ENCODE peak calls at places on chromosomes 11 and 22, in seven cellular contexts. Z is body of pancreas, E is cardiac muscle cell, Q is fibroblast of lung, P is DND-41, N is dorsolateral prefrontal cortex, M is OCI-LY7. A is an unnamed sample.

GRCh38 chr22:23786752-23787599 is at the start of gene SMARCB1:
- DNase-seq in N (peak), Q (peak), E (peak), P (peak), M (peak), Z (peak), A (peak)

GRCh38 chr11:112627588-112628045 is 333.6 kb upstream of the NCAM1 start:
- DNase-seq in Q (no peak), M (no peak), P (no peak), N (no peak), Z (no peak), E (no peak), A (peak)

GRCh38 chr11:29271616-29272015 is 745.2 kb downstream of the KCNA4 start:
- DNase-seq in P (no peak), Z (no peak), Q (peak), E (no peak), M (no peak), N (no peak), A (no peak)

GRCh38 chr22:34108168-34108567 is 187.9 kb upstream of the LARGE1 start:
- DNase-seq in M (no peak), Z (no peak), Q (no peak), N (no peak), E (no peak), P (no peak), A (no peak)

GRCh38 chr22:17890245-17890671 is 116.0 kb upstream of the BID start:
- DNase-seq in P (no peak), Q (no peak), E (peak), M (no peak), Z (no peak), N (no peak), A (no peak)

GRCh38 chr22:43292633-43293025 is 50.5 kb downstream of the SCUBE1 start:
- DNase-seq in P (no peak), E (no peak), Z (no peak), M (no peak), Q (no peak), N (no peak), A (no peak)

GRCh38 chr22:27004434-27004833 is 347.0 kb downstream of the MIAT start:
- DNase-seq in Z (no peak), M (peak), E (no peak), P (no peak), N (no peak), Q (no peak), A (no peak)

GRCh38 chr11:103529217-103529684 is 420.0 kb downstream of the DYNC2H1 start:
- DNase-seq in P (no peak), Z (no peak), N (no peak), Q (peak), E (no peak), M (no peak), A (no peak)

GRCh38 chr11:1351278-1351937 is 38.3 kb upstream of the BRSK2 start:
- DNase-seq in Q (no peak), P (no peak), M (no peak), N (no peak), Z (no peak), E (no peak), A (no peak)

GRCh38 chr11:107472966-107473365 is 15.3 kb upstream of the CWF19L2 start:
- DNase-seq in M (no peak), Q (no peak), Z (no peak), E (no peak), P (no peak), N (no peak), A (no peak)

GRCh38 chr11:134363161-134363560 is 31.4 kb downstream of the GLB1L2 start:
- DNase-seq in P (no peak), Z (no peak), N (peak), Q (no peak), M (no peak), E (no peak), A (no peak)

GRCh38 chr11:60265373-60266214 is 14.9 kb upstream of the MS4A4A start:
- DNase-seq in M (peak), Z (peak), Q (peak), N (no peak), E (peak), P (peak), A (peak)

GRCh38 chr11:35786188-35786587 is 123.6 kb downstream of the TRIM44 start:
- DNase-seq in N (no peak), E (no peak), Z (no peak), Q (no peak), M (no peak), P (no peak), A (no peak)

GRCh38 chr11:111941963-111942362 is 4.8 kb downstream of the DIXDC1 start:
- DNase-seq in Z (no peak), M (no peak), P (no peak), Q (no peak), N (peak), E (no peak), A (no peak)

GRCh38 chr11:92801685-92802084 is 167.8 kb upstream of the MTNR1B start:
- DNase-seq in N (no peak), Q (no peak), Z (no peak), M (no peak), E (no peak), P (no peak), A (no peak)

GRCh38 chr11:32426819-32427615 is 8.3 kb downstream of the WT1 start:
- DNase-seq in M (no peak), E (peak), Z (no peak), N (no peak), P (no peak), Q (no peak), A (no peak)

GRCh38 chr11:95661159-95661558 is 128.4 kb downstream of the FAM76B start:
- DNase-seq in M (no peak), N (no peak), Q (peak), Z (no peak), P (no peak), E (no peak), A (no peak)

GRCh38 chr22:46063861-46064235 is 86.5 kb upstream of the PPARA start:
- DNase-seq in N (peak), Z (no peak), P (no peak), Q (peak), M (no peak), E (no peak), A (no peak)

GRCh38 chr22:42770448-42770726 is 49.7 kb upstream of the A4GALT start:
- DNase-seq in P (no peak), M (no peak), E (no peak), Q (no peak), Z (no peak), N (no peak), A (no peak)

GRCh38 chr11:63769044-63769718 is 606 bp upstream of the ZFTA start:
- DNase-seq in M (peak), Q (peak), N (no peak), Z (no peak), E (peak), P (peak), A (peak)

GRCh38 chr22:37636186-37636948 is 3.1 kb upstream of the SH3BP1 start:
- DNase-seq in N (no peak), P (peak), Z (peak), Q (peak), M (no peak), E (no peak), A (peak)

GRCh38 chr22:28799125-28799833 is 1.1 kb downstream of the XBP1 start:
- DNase-seq in N (no peak), E (no peak), M (peak), P (peak), Q (peak), Z (peak), A (peak)

GRCh38 chr11:31847761-31848160 is 36.6 kb upstream of the PAX6 start:
- DNase-seq in E (no peak), P (no peak), M (no peak), Q (peak), N (no peak), Z (no peak), A (no peak)

GRCh38 chr22:28430656-28431055 is 249.0 kb downstream of the TTC28 start:
- DNase-seq in N (no peak), E (no peak), P (no peak), Q (peak), M (no peak), Z (no peak), A (no peak)

GRCh38 chr11:16117989-16118810 is 238.1 kb downstream of the SOX6 start:
- DNase-seq in Q (no peak), E (no peak), P (no peak), Z (no peak), N (no peak), M (no peak), A (no peak)

GRCh38 chr11:108929241-108929640 is 264.4 kb downstream of the DDX10 start:
- DNase-seq in Z (no peak), Q (peak), P (no peak), N (no peak), M (no peak), E (no peak), A (no peak)

GRCh38 chr22:35648066-35649025 is at the start of gene APOL6:
- DNase-seq in N (no peak), P (peak), M (peak), Z (peak), E (no peak), Q (peak), A (peak)

GRCh38 chr11:69704508-69705245 is 855 bp upstream of the FGF19 start:
- DNase-seq in Q (no peak), E (peak), M (no peak), P (no peak), Z (no peak), N (no peak), A (no peak)

GRCh38 chr11:114762437-114762836 is 84.1 kb downstream of the NXPE2 start:
- DNase-seq in N (peak), Z (peak), M (peak), P (peak), Q (peak), E (peak), A (no peak)

GRCh38 chr11:22742149-22742548 is 75.7 kb downstream of the GAS2 start:
- DNase-seq in P (no peak), M (no peak), E (no peak), N (no peak), Q (no peak), Z (no peak), A (no peak)

GRCh38 chr11:125025968-125026367 is 37.1 kb upstream of the SLC37A2 start:
- DNase-seq in P (peak), Q (no peak), N (no peak), M (no peak), E (no peak), Z (no peak), A (peak)

GRCh38 chr11:8096575-8096974 is 15.6 kb downstream of the TUB start:
- DNase-seq in Z (no peak), E (no peak), Q (no peak), P (no peak), N (no peak), M (no peak), A (no peak)

GRCh38 chr11:128405693-128406364 is 181.5 kb downstream of the ETS1 start:
- DNase-seq in Q (no peak), M (no peak), E (no peak), P (no peak), Z (no peak), N (no peak), A (peak)

GRCh38 chr11:60455531-60456042 is at the start of gene MS4A1:
- DNase-seq in M (peak), P (no peak), E (no peak), Q (no peak), Z (no peak), N (no peak), A (no peak)

GRCh38 chr22:34395370-34395769 is 475.1 kb upstream of the LARGE1 start:
- DNase-seq in Q (no peak), M (no peak), P (no peak), Z (no peak), E (no peak), N (no peak), A (no peak)

GRCh38 chr11:126636911-126637799 is 281.7 kb downstream of the ST3GAL4 start:
- DNase-seq in N (no peak), Q (peak), M (no peak), Z (no peak), P (no peak), E (no peak), A (no peak)

GRCh38 chr22:32731372-32731771 is 70.1 kb upstream of the TIMP3 start:
- DNase-seq in N (no peak), E (no peak), P (no peak), Q (no peak), Z (no peak), M (no peak), A (no peak)

GRCh38 chr11:58577441-58578135 is 1.3 kb upstream of the ZFP91 start:
- DNase-seq in Q (peak), P (peak), M (peak), N (peak), E (peak), Z (peak), A (peak)

DNA sequence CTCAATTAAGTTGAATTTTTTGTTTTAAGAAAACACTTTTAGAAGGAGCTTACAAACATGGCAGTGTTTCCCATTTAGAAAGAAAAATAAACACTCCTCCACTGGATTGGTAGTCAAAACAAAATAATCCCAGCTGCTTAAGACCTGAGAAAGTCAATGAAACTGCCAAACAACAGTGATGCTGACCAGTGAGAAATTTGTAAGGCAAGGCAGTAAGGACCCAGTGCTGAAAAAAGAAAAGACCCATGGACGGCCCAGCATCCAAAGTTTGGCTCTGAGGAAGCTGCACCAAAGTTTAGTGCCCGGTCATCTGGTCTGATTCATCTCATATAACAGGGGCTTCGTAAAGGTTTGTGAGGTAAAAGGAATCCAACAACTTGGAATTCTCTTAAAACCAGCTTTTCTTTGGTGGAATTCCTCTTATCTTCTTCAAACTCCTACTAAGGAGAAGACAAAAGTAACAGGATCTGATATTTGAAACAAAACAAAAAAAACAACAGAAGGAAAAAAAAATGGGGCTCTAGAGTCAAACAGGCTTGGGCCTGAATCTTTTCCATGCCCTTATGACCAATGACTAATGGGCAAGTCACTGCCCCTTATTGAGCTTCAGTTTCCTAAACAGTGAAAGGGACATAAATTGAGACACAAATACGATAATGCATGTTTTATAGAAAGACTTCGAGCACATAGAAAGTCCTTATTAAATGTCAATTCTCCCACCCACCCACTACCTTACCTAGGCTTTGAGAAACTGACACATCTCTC is 383.0 kb upstream of the NARS2 start:
- DNase-seq in E (no peak), N (no peak), M (no peak), P (no peak), Q (peak), Z (no peak), A (no peak)
- H3K27ac ChIP-seq in E (no peak), N (no peak), M (no peak), P (no peak), Q (peak), Z (no peak), A (no peak)

GRCh38 chr22:22604326-22605073 is 39.9 kb upstream of the GGTLC2 start:
- DNase-seq in P (no peak), Z (no peak), N (no peak), Q (no peak), M (peak), E (no peak), A (no peak)
- H3K27ac ChIP-seq in P (no peak), Z (no peak), N (no peak), Q (no peak), M (peak), E (no peak), A (no peak)

GRCh38 chr11:72807021-72807693 is 7.1 kb upstream of the ATG16L2 start:
- DNase-seq in P (no peak), Q (peak), Z (no peak), M (no peak), N (no peak), E (no peak), A (no peak)
- H3K27ac ChIP-seq in P (peak), Q (no peak), Z (no peak), M (no peak), N (peak), E (peak), A (no peak)

GRCh38 chr11:130122141-130122575 is 37.4 kb upstream of the ST14 start:
- DNase-seq in N (no peak), M (peak), Q (no peak), E (no peak), P (no peak), Z (no peak), A (no peak)

GRCh38 chr11:130121430-130121978 is 38.1 kb upstream of the ST14 start:
- DNase-seq in Z (no peak), P (no peak), Q (peak), M (no peak), N (no peak), E (no peak), A (no peak)

GRCh38 chr11:130124096-130124495 is 35.5 kb upstream of the ST14 start:
- DNase-seq in M (no peak), Z (peak), Q (peak), P (no peak), N (no peak), E (peak), A (no peak)

GRCh38 chr11:130125638-130126037 is 33.9 kb upstream of the ST14 start:
- DNase-seq in Z (no peak), M (no peak), N (no peak), P (no peak), Q (no peak), E (no peak), A (no peak)

GRCh38 chr11:130123414-130124040 is 36.1 kb upstream of the ST14 start:
- DNase-seq in Q (no peak), P (no peak), E (no peak), Z (no peak), N (no peak), M (no peak), A (no peak)
- H3K27ac ChIP-seq in Q (peak), P (no peak), E (peak), Z (no peak), N (peak), M (no peak), A (no peak)

DNA sequence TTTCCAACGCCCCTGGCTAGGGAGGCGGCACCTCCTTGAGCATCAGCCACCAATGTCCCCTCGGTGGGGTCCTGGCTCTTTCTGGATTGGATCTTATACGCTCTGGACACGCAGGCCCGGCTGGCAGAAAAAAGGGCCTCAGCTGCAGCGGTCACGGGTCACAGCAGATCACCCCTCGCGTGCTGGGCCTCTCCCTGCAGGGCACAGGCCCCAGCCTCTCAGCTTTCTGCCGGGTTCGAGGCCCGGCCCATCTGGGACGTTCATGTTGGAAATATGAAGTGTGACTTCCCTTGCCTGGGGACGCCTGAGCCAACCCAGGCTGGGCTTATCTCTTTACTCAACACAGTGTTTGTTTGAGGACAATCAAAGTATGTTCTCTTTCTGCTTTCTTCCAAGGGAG is 38.5 kb downstream of the ADAMTS15 start:
- DNase-seq in Z (no peak), N (no peak), E (no peak), M (no peak), Q (no peak), P (no peak), A (no peak)
- H3K27ac ChIP-seq in Z (no peak), N (no peak), E (no peak), M (no peak), Q (no peak), P (no peak), A (no peak)

GRCh38 chr11:116852261-116853125 is 15.1 kb upstream of the APOA1 start:
- DNase-seq in Q (peak), P (peak), Z (no peak), E (no peak), N (no peak), M (no peak), A (peak)
- H3K27ac ChIP-seq in Q (peak), P (peak), Z (no peak), E (no peak), N (peak), M (no peak), A (peak)

DNA sequence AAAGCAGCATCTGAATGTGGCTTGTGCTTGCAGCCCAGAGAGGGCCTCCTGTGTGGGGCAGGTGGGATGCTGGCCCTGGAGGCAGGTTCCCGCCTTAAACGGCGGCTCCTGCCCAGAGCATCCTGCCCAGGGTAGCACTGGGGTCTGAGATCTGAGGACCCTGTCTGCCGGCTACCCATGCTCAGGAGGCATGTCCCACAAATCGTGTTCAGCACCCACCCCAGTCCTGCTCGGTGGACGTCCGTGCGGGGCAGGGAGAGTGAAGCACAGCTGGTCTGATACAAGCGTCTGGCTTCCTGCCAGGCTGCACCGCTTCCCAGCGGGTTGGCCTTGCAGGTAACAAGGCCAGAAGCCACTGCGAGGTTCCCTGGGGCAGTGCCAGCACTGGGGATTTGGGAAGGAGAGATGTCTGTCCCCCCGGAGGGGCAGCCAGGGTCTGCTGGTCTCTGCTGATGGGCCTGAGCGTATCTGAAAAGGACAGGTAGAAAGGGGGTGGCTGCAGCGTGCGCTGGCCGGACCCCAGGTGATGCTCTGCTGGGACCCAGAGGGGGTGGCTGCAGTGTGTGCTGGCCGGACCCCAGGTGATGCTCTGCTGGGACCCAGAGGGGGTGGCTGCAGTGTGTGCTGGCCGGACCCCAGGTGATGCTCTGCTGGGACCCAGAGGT is 3.6 kb downstream of the TRABD start:
- DNase-seq in Z (peak), Q (no peak), M (peak), E (no peak), N (no peak), P (no peak), A (no peak)
- H3K27ac ChIP-seq in Z (peak), Q (no peak), M (peak), E (peak), N (peak), P (peak), A (peak)

A was measured in MM.1S.